ENCODE peak calls at places on chromosome 22, in ten cellular contexts. B is tibial nerve; V is substantia nigra; P is activated CD8-positive, alpha-beta memory T cell treated with anti-CD3 and anti-CD28 coated beads, Interleukin-2, amount 10 ng/mL, durations not matched to agents 7 days and 5 days; Q is uterus; M is stimulated activated CD4-positive, alpha-beta T cell treated with anti-CD3 and anti-CD28 coated beads, Interleukin-2, amount 100 ng/mL, for 24 hours; I is T-cell; G is SHP77; N is ovary; C is GF-D8. K is an unnamed sample.

GRCh38 chr22:32100711-32101110 is 57.6 kb downstream of the SLC5A1 start:
- DNase-seq in B (no peak), V (no peak), P (no peak), Q (no peak), M (no peak), I (no peak), G (no peak), N (no peak), C (no peak), K (no peak)

GRCh38 chr22:40510965-40511364 is 125.6 kb downstream of the MRTFA start:
- DNase-seq in B (no peak), V (no peak), P (no peak), Q (no peak), M (no peak), I (no peak), G (no peak), N (no peak), C (no peak), K (no peak)

GRCh38 chr22:43001271-43002197 is 13.4 kb downstream of the PACSIN2 start:
- DNase-seq in B (no peak), V (peak; percentile 27), P (peak; percentile 62), Q (no peak), M (no peak), I (no peak), G (no peak), N (no peak), C (no peak), K (no peak)

GRCh38 chr22:50599816-50600454 is 658 bp upstream of the MAPK8IP2 start:
- DNase-seq in B (peak; percentile 33), V (peak; percentile 29), P (peak; percentile 75), Q (no peak), M (peak; percentile 69), I (peak; percentile 59), G (peak; percentile 26), N (peak; percentile 79), C (no peak), K (peak; percentile 25)

GRCh38 chr22:47031628-47031915 is 269.1 kb downstream of the TBC1D22A start:
- DNase-seq in B (no peak), V (no peak), P (no peak), Q (no peak), M (no peak), I (no peak), G (no peak), N (no peak), C (no peak), K (no peak)

GRCh38 chr22:46942816-46943783 is 180.7 kb downstream of the TBC1D22A start:
- DNase-seq in B (peak; percentile 45), V (no peak), P (no peak), Q (peak; percentile 48), M (no peak), I (no peak), G (no peak), N (no peak), C (peak; percentile 48), K (no peak)

GRCh38 chr22:50343541-50343935 is 411 bp downstream of the PPP6R2 start:
- DNase-seq in B (no peak), V (no peak), P (no peak), Q (no peak), M (no peak), I (no peak), G (no peak), N (peak; percentile 33), C (no peak), K (no peak)

GRCh38 chr22:25919452-25919851 is 177.5 kb downstream of the MYO18B start:
- DNase-seq in B (no peak), V (no peak), P (no peak), Q (no peak), M (no peak), I (no peak), G (peak; percentile 57), N (no peak), C (no peak), K (no peak)

K was measured in T1000.